ENCODE peak calls at places on chromosomes 3 and 15, in six cellular contexts. M is HEK293T; W is mucosa of gallbladder; Z is right cardiac atrium; I is stimulated activated CD8-positive, alpha-beta memory T cell treated with anti-CD3 and anti-CD28 coated beads, Interleukin-4, amount 100 ng/mL, for 24 hours; T is foreskin fibroblast. S is an unnamed sample.

GRCh38 chr3:126945891-126946290 is 37.0 kb upstream of the PLXNA1 start:
- DNase-seq in M (no peak), W (no peak), Z (no peak), I (no peak), T (no peak), S (no peak)

GRCh38 chr15:92384391-92384790 is 9.3 kb upstream of the ST8SIA2 start:
- DNase-seq in M (no peak), W (no peak), Z (no peak), I (no peak), T (no peak), S (no peak)

GRCh38 chr3:63824309-63824708 is 5.2 kb downstream of the C3orf49 start:
- DNase-seq in M (no peak), W (no peak), Z (no peak), I (no peak), T (peak), S (no peak)

GRCh38 chr3:21835266-21835665 is 84.3 kb upstream of the ZNF385D start:
- DNase-seq in M (no peak), W (no peak), Z (no peak), I (no peak), T (peak), S (no peak)

GRCh38 chr15:56052389-56053045 is 59.1 kb upstream of the NEDD4 start:
- DNase-seq in M (peak), W (no peak), Z (no peak), I (no peak), T (peak), S (no peak)

GRCh38 chr3:5053021-5053831 is 68.9 kb upstream of the ARL8B start:
- DNase-seq in M (no peak), W (peak), Z (peak), I (no peak), T (no peak), S (no peak)

GRCh38 chr3:41711656-41712055 is 250.2 kb downstream of the ULK4 start:
- DNase-seq in M (no peak), W (no peak), Z (no peak), I (no peak), T (peak), S (no peak)

GRCh38 chr3:126571078-126571477 is 12.3 kb upstream of the C3orf22 start:
- DNase-seq in M (no peak), W (no peak), Z (no peak), I (no peak), T (no peak), S (no peak)

GRCh38 chr3:13544293-13544831 is 4.6 kb upstream of the FBLN2 start:
- DNase-seq in M (no peak), W (no peak), Z (peak), I (peak), T (peak), S (peak)

GRCh38 chr3:195892355-195893120 is 15.8 kb downstream of the TNK2 start:
- DNase-seq in M (no peak), W (no peak), Z (peak), I (no peak), T (peak), S (no peak)

GRCh38 chr3:23926736-23927135 is 9.8 kb downstream of the RPL15 start:
- DNase-seq in M (no peak), W (no peak), Z (no peak), I (no peak), T (no peak), S (no peak)

GRCh38 chr3:71031151-71031550 is 552.4 kb downstream of the FOXP1 start:
- DNase-seq in M (no peak), W (no peak), Z (no peak), I (no peak), T (no peak), S (no peak)

GRCh38 chr15:80620931-80621330 is 74.2 kb upstream of the ABHD17C start:
- DNase-seq in M (no peak), W (no peak), Z (no peak), I (no peak), T (no peak), S (no peak)

GRCh38 chr3:13878711-13879101 is 1.2 kb downstream of the WNT7A start:
- DNase-seq in M (no peak), W (no peak), Z (no peak), I (no peak), T (no peak), S (no peak)

GRCh38 chr3:64625381-64625780 is 62.4 kb downstream of the ADAMTS9 start:
- DNase-seq in M (no peak), W (no peak), Z (no peak), I (no peak), T (no peak), S (no peak)

GRCh38 chr3:138474163-138474562 is 39.7 kb downstream of the ESYT3 start:
- DNase-seq in M (no peak), W (no peak), Z (no peak), I (no peak), T (no peak), S (no peak)

GRCh38 chr15:57327985-57328471 is 48.3 kb upstream of the CGNL1 start:
- DNase-seq in M (no peak), W (no peak), Z (peak), I (no peak), T (peak), S (no peak)

GRCh38 chr3:40718681-40719080 is 193.9 kb downstream of the ZNF621 start:
- DNase-seq in M (no peak), W (no peak), Z (no peak), I (no peak), T (no peak), S (no peak)

GRCh38 chr15:67433495-67434099 is 87.3 kb upstream of the C15orf61 start:
- DNase-seq in M (peak), W (peak), Z (peak), I (peak), T (peak), S (no peak)

GRCh38 chr3:42101048-42101447 is 9.9 kb downstream of the TRAK1 start:
- DNase-seq in M (no peak), W (no peak), Z (peak), I (no peak), T (peak), S (no peak)

GRCh38 chr15:41932939-41933725 is 39.2 kb downstream of the EHD4 start:
- DNase-seq in M (no peak), W (no peak), Z (no peak), I (no peak), T (no peak), S (no peak)

GRCh38 chr3:48013288-48013980 is 2.8 kb downstream of the MAP4 start:
- DNase-seq in M (no peak), W (peak), Z (peak), I (no peak), T (peak), S (no peak)

GRCh38 chr3:125053304-125053699 is 2.5 kb downstream of the HEG1 start:
- DNase-seq in M (no peak), W (no peak), Z (no peak), I (no peak), T (no peak), S (no peak)

GRCh38 chr15:89489376-89489775 is 7.0 kb downstream of the RHCG start:
- DNase-seq in M (no peak), W (no peak), Z (no peak), I (no peak), T (no peak), S (no peak)

GRCh38 chr3:126526668-126527005 is 2.7 kb downstream of the CHST13 start:
- DNase-seq in M (no peak), W (no peak), Z (no peak), I (no peak), T (no peak), S (no peak)

GRCh38 chr3:106728315-106728821 is 648.9 kb upstream of the CCDC54 start:
- DNase-seq in M (no peak), W (no peak), Z (no peak), I (no peak), T (peak), S (no peak)

GRCh38 chr3:31960793-31961431 is 20.1 kb downstream of the OSBPL10 start:
- DNase-seq in M (no peak), W (no peak), Z (no peak), I (no peak), T (peak), S (no peak)

GRCh38 chr3:112585782-112586181 is 23.9 kb downstream of the SLC35A5 start:
- DNase-seq in M (no peak), W (no peak), Z (no peak), I (no peak), T (no peak), S (no peak)

GRCh38 chr15:46408312-46408711 is 773.5 kb downstream of the SQOR start:
- DNase-seq in M (no peak), W (no peak), Z (no peak), I (no peak), T (no peak), S (no peak)

GRCh38 chr15:101277943-101278564 is 769 bp upstream of the SELENOS start:
- DNase-seq in M (no peak), W (no peak), Z (no peak), I (no peak), T (no peak), S (no peak)

GRCh38 chr3:171168086-171168485 is 141.6 kb upstream of the SLC2A2 start:
- DNase-seq in M (peak), W (peak), Z (no peak), I (no peak), T (no peak), S (no peak)

GRCh38 chr15:80549712-80550111 is 145.4 kb upstream of the ABHD17C start:
- DNase-seq in M (no peak), W (no peak), Z (no peak), I (no peak), T (no peak), S (no peak)

GRCh38 chr3:165751654-165752053 is 85.6 kb downstream of the BCHE start:
- DNase-seq in M (peak), W (no peak), Z (no peak), I (no peak), T (no peak), S (no peak)

GRCh38 chr3:59341441-59341840 is 291.6 kb upstream of the CFAP20DC start:
- DNase-seq in M (no peak), W (no peak), Z (no peak), I (no peak), T (no peak), S (no peak)

GRCh38 chr15:64485796-64486195 is 25.4 kb downstream of the ZNF609 start:
- DNase-seq in M (no peak), W (no peak), Z (no peak), I (no peak), T (no peak), S (no peak)

GRCh38 chr3:50523170-50523865 is 19.9 kb upstream of the CACNA2D2 start:
- DNase-seq in M (no peak), W (no peak), Z (no peak), I (no peak), T (no peak), S (no peak)